ENCODE peak calls at places on chromosome 2, in nine cellular contexts. N, Q, B, H, A, S, I, W and T are unnamed samples.
A peak's percentile ranks its signal among the peaks of the same experiment; 100 is the strongest.

GRCh38 chr2:39435254-39435653 is 1.8 kb downstream of the MAP4K3 start:
- DNase-seq in N (peak; percentile 14), Q (no peak), B (peak; percentile 76), H (no peak), A (no peak), S (peak; percentile 23), I (no peak), W (no peak), T (no peak)

GRCh38 chr2:26018184-26018716 is 15.6 kb upstream of the RAB10 start:
- DNase-seq in N (no peak), Q (no peak), B (peak; percentile 29), H (peak; percentile 95), A (peak; percentile 90), S (peak; percentile 89), I (peak; percentile 83), W (peak; percentile 81), T (no peak)

GRCh38 chr2:186822323-186822722 is 26.6 kb downstream of the ZSWIM2 start:
- DNase-seq in N (no peak), Q (no peak), B (no peak), H (no peak), A (no peak), S (no peak), I (no peak), W (no peak), T (no peak)

GRCh38 chr2:218898109-218898878 is 17.6 kb downstream of the WNT10A start:
- DNase-seq in N (peak; percentile 67), Q (peak; percentile 87), B (peak; percentile 88), H (peak; percentile 71), A (peak; percentile 96), S (peak; percentile 81), I (peak; percentile 91), W (peak; percentile 81), T (peak; percentile 43)

GRCh38 chr2:47003641-47004427 is 88.2 kb upstream of the MCFD2 start:
- DNase-seq in N (no peak), Q (no peak), B (no peak), H (no peak), A (no peak), S (no peak), I (no peak), W (no peak), T (peak; percentile 64)

GRCh38 chr2:207087046-207087902 is 78.5 kb downstream of the KLF7 start:
- DNase-seq in N (no peak), Q (no peak), B (no peak), H (no peak), A (no peak), S (no peak), I (no peak), W (no peak), T (no peak)

GRCh38 chr2:105269426-105269825 is 27.9 kb downstream of the GPR45 start:
- DNase-seq in N (no peak), Q (no peak), B (no peak), H (no peak), A (peak; percentile 29), S (no peak), I (no peak), W (no peak), T (no peak)

GRCh38 chr2:177161741-177162440 is 50.7 kb upstream of the HNRNPA3 start:
- DNase-seq in N (no peak), Q (no peak), B (peak; percentile 24), H (no peak), A (no peak), S (peak; percentile 57), I (no peak), W (no peak), T (peak; percentile 37)

GRCh38 chr2:46749042-46749461 is 166.6 kb downstream of the MCFD2 start:
- DNase-seq in N (no peak), Q (no peak), B (no peak), H (peak; percentile 47), A (no peak), S (peak; percentile 29), I (no peak), W (no peak), T (peak; percentile 39)

GRCh38 chr2:43343573-43344304 is 117.3 kb upstream of the ZFP36L2 start:
- DNase-seq in N (no peak), Q (no peak), B (no peak), H (no peak), A (no peak), S (peak; percentile 58), I (peak; percentile 87), W (no peak), T (peak; percentile 57)

GRCh38 chr2:229714080-229714735 is at the start of gene DNER:
- DNase-seq in N (peak; percentile 52), Q (peak; percentile 28), B (peak; percentile 87), H (peak; percentile 35), A (peak; percentile 89), S (peak; percentile 60), I (peak; percentile 70), W (peak; percentile 48), T (no peak)

GRCh38 chr2:218993345-218994315 is at the start of gene CRYBA2:
- DNase-seq in N (no peak), Q (no peak), B (peak; percentile 78), H (no peak), A (peak; percentile 78), S (peak; percentile 45), I (no peak), W (no peak), T (peak; percentile 26)

GRCh38 chr2:181466661-181467576 is 9.7 kb downstream of the ITGA4 start:
- DNase-seq in N (peak; percentile 48), Q (peak; percentile 82), B (peak; percentile 77), H (no peak), A (peak; percentile 88), S (peak; percentile 66), I (peak; percentile 91), W (peak; percentile 82), T (no peak)

GRCh38 chr2:239475161-239476028 is 74.6 kb upstream of the HDAC4 start:
- DNase-seq in N (no peak), Q (no peak), B (no peak), H (no peak), A (no peak), S (no peak), I (peak; percentile 28), W (no peak), T (no peak)

GRCh38 chr2:161994766-161995165 is 79.2 kb downstream of the DPP4 start:
- DNase-seq in N (no peak), Q (no peak), B (no peak), H (no peak), A (no peak), S (no peak), I (no peak), W (no peak), T (no peak)

GRCh38 chr2:161992526-161992925 is 81.5 kb downstream of the DPP4 start:
- DNase-seq in N (no peak), Q (peak; percentile 40), B (no peak), H (no peak), A (no peak), S (no peak), I (peak; percentile 38), W (no peak), T (no peak)

GRCh38 chr2:161990741-161991140 is 83.3 kb downstream of the DPP4 start:
- DNase-seq in N (no peak), Q (no peak), B (no peak), H (no peak), A (no peak), S (peak; percentile 28), I (no peak), W (no peak), T (no peak)

GRCh38 chr2:161990036-161990435 is 84.0 kb downstream of the DPP4 start:
- DNase-seq in N (no peak), Q (no peak), B (no peak), H (no peak), A (no peak), S (no peak), I (no peak), W (no peak), T (no peak)

DNA sequence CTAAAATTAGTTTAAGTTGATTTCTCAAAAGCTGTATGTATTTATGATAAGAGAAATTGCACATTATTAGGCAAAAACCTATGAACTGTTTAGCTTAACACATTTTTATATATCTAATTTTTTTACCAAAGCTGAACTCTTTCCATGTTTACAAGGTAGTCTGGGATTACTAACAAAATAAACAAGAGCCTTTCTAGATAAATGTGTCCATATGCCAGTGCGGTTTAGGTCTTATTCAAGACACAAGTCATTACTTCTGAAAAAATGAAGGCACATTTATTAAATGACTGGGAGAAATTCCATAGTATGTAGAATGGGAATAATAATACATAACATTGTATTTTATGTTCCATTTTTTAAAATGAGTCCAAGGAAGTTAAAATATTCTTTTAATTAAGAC is 82.0 kb downstream of the DPP4 start:
- DNase-seq in N (no peak), Q (no peak), B (no peak), H (no peak), A (no peak), S (no peak), I (no peak), W (no peak), T (no peak)
- H3K27ac ChIP-seq in N (no peak overlapping the region), Q (no peak overlapping the region), B (no peak overlapping the region), H (no peak overlapping the region), A (no peak overlapping the region), S (no peak overlapping the region), I (no peak overlapping the region), W (no peak overlapping the region), T (no peak overlapping the region)

GRCh38 chr2:44940053-44940494 is 1.4 kb upstream of the SIX3 start:
- DNase-seq in N (no peak), Q (no peak), B (peak; percentile 65), H (no peak), A (peak; percentile 62), S (no peak), I (no peak), W (no peak), T (no peak)

GRCh38 chr2:44940612-44941464 is 664 bp upstream of the SIX3 start:
- DNase-seq in N (no peak), Q (no peak), B (peak; percentile 72), H (no peak), A (peak; percentile 72), S (no peak), I (no peak), W (no peak), T (no peak)

GRCh38 chr2:44942304-44943030 is 965 bp downstream of the SIX3 start:
- DNase-seq in N (no peak), Q (no peak), B (peak; percentile 55), H (no peak), A (peak; percentile 56), S (no peak), I (peak; percentile 51), W (peak; percentile 48), T (no peak)

GRCh38 chr2:44943031-44943692 is 1.7 kb downstream of the SIX3 start:
- DNase-seq in N (no peak), Q (no peak), B (no peak), H (no peak), A (peak; percentile 82), S (no peak), I (no peak), W (no peak), T (no peak)

GRCh38 chr2:44941551-44942234 is at the start of gene SIX3:
- DNase-seq in N (peak; percentile 94), Q (peak; percentile 22), B (peak; percentile 95), H (no peak), A (peak; percentile 86), S (no peak), I (no peak), W (no peak), T (no peak)
- H3K4me3 ChIP-seq in N (peak within 1 kb of the TSS; percentile 91), Q (peak within 1 kb of the TSS; percentile 53), B (peak within 1 kb of the TSS; percentile 96), H (peak within 1 kb of the TSS; percentile 61), A (peak within 1 kb of the TSS; percentile 79), S (no peak within 1 kb of the TSS), I (peak within 1 kb of the TSS; percentile 50), W (peak within 1 kb of the TSS; percentile 38), T (peak within 1 kb of the TSS; percentile 31)

GRCh38 chr2:3298201-3298600 is 79.4 kb downstream of the EIPR1 start:
- DNase-seq in N (no peak), Q (no peak), B (no peak), H (no peak), A (no peak), S (no peak), I (no peak), W (no peak), T (no peak)
- H3K4me1 ChIP-seq in N (peaks cover 10% of the 10 kb centered on the region), Q (peaks cover 2% of the 10 kb centered on the region), B (peaks cover 23% of the 10 kb centered on the region), H (peaks cover 16% of the 10 kb centered on the region), A (peaks cover 6% of the 10 kb centered on the region), S (peaks cover 4% of the 10 kb centered on the region), I (no peaks in the 10 kb centered on the region), W (peaks cover 3% of the 10 kb centered on the region), T (peaks cover under 1% of the 10 kb centered on the region)

GRCh38 chr2:64204006-64204632 is 59.9 kb upstream of the PELI1 start:
- DNase-seq in N (no peak), Q (peak; percentile 16), B (no peak), H (no peak), A (no peak), S (peak; percentile 57), I (peak; percentile 56), W (peak; percentile 68), T (peak; percentile 83)
- H3K27ac ChIP-seq in N (no peak overlapping the region), Q (peak overlapping the region; percentile 13), B (no peak overlapping the region), H (no peak overlapping the region), A (peak overlapping the region; percentile 41), S (peak overlapping the region; percentile 91), I (peak overlapping the region; percentile 88), W (peak overlapping the region; percentile 87), T (peak overlapping the region; percentile 89)